ENCODE peak calls at places on chromosome 22, in five cellular contexts. D is lower lobe of right lung, H is fibroblast of lung, L is astrocyte of the spinal cord, G is fibroblast of the aortic adventitia. Q is an unnamed sample.

GRCh38 chr22:44566911-44567310 is 68.9 kb upstream of the RTL6 start:
- DNase-seq in D (no peak), H (no peak), L (no peak), G (no peak), Q (no peak)

GRCh38 chr22:50441428-50441993 is 33.3 kb downstream of the SBF1 start:
- DNase-seq in D (peak), H (no peak), L (no peak), G (no peak), Q (no peak)

GRCh38 chr22:44411226-44412135 is 86.6 kb downstream of the RTL6 start:
- DNase-seq in D (peak), H (no peak), L (no peak), G (no peak), Q (peak)

GRCh38 chr22:20531404-20532181 is 24.2 kb downstream of the MED15 start:
- DNase-seq in D (peak), H (peak), L (peak), G (peak), Q (peak)

GRCh38 chr22:49934891-49935557 is 16.6 kb downstream of the CRELD2 start:
- DNase-seq in D (peak), H (peak), L (peak), G (peak), Q (peak)

GRCh38 chr22:44192098-44192810 is 11.5 kb downstream of the PARVG start:
- DNase-seq in D (peak), H (no peak), L (no peak), G (no peak), Q (no peak)

GRCh38 chr22:47213571-47214230 is 451.3 kb downstream of the TBC1D22A start:
- DNase-seq in D (no peak), H (no peak), L (no peak), G (peak), Q (peak)

GRCh38 chr22:45934659-45935341 is 42.2 kb downstream of the WNT7B start:
- DNase-seq in D (no peak), H (peak), L (peak), G (peak), Q (peak)

GRCh38 chr22:50437511-50438304 is 37.1 kb downstream of the SBF1 start:
- DNase-seq in D (peak), H (no peak), L (no peak), G (no peak), Q (no peak)

GRCh38 chr22:42450862-42451261 is 18.7 kb upstream of the NFAM1 start:
- DNase-seq in D (peak), H (no peak), L (no peak), G (no peak), Q (no peak)

GRCh38 chr22:32820131-32820882 is 18.8 kb downstream of the TIMP3 start:
- DNase-seq in D (no peak), H (peak), L (no peak), G (no peak), Q (no peak)

GRCh38 chr22:37827056-37827455 is 3.9 kb downstream of the GALR3 start:
- DNase-seq in D (no peak), H (peak), L (no peak), G (peak), Q (peak)

GRCh38 chr22:31155425-31155824 is 4.6 kb upstream of the RNF185 start:
- DNase-seq in D (no peak), H (peak), L (peak), G (peak), Q (peak)

GRCh38 chr22:23217171-23218052 is 37.1 kb downstream of the BCR start:
- DNase-seq in D (peak), H (no peak), L (no peak), G (no peak), Q (no peak)

GRCh38 chr22:45478108-45478771 is 24.4 kb upstream of the FBLN1 start:
- DNase-seq in D (peak), H (peak), L (peak), G (peak), Q (peak)

GRCh38 chr22:44046485-44047141 is 22.5 kb downstream of the PARVB start:
- DNase-seq in D (no peak), H (no peak), L (no peak), G (no peak), Q (no peak)

GRCh38 chr22:50269573-50270301 is 443 bp downstream of the MAPK11 start:
- DNase-seq in D (no peak), H (peak), L (peak), G (peak), Q (peak)

GRCh38 chr22:43850529-43850928 is 11.8 kb downstream of the SULT4A1 start:
- DNase-seq in D (no peak), H (no peak), L (no peak), G (no peak), Q (no peak)

GRCh38 chr22:26318975-26319374 is 110.1 kb upstream of the ASPHD2 start:
- DNase-seq in D (no peak), H (peak), L (no peak), G (peak), Q (peak)
- TF ChIP-seq CTCF in D (no peak), H (peak), L (no peak), G (peak), Q (peak)

DNA sequence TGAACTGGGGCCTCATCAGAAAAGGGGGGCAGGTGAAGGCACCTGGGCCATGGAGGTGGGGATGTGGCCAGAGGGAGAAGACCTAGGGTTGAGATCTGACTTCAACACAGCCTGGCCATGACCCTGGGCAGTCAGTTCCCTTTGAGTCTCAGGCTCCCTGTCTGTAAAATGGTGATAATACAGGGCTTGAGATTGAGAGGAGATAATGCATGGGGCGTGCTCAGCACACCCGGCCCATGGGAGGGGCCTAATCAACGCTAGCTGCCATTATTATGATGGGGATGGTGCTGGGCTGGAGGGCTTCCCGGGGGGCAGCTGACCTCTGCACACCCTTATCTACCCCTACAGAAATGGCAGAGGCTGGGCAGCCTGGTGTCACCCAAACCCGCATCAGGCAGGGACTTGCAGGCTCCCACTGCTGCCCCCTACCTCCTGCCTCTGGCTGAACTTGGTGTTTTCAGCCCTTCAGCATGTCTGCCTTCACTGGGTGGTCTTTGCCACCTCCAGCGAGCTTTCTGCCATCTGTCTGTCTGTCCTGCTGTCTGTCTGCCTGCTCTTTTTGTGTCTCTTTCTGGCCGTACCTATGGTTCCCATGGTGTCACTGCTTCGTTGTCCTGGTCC is 84.5 kb downstream of the CACNA1I start:
- DNase-seq in D (no peak), H (no peak), L (no peak), G (no peak), Q (no peak)
- TF ChIP-seq CTCF in D (no peak), H (no peak), L (peak), G (no peak), Q (no peak)

GRCh38 chr22:48520888-48521600 is 1306.6 kb downstream of the BRD1 start:
- DNase-seq in D (no peak), H (peak), L (no peak), G (no peak), Q (no peak)
- TF ChIP-seq CTCF in D (no peak), H (no peak), L (no peak), G (no peak), Q (no peak)

DNA sequence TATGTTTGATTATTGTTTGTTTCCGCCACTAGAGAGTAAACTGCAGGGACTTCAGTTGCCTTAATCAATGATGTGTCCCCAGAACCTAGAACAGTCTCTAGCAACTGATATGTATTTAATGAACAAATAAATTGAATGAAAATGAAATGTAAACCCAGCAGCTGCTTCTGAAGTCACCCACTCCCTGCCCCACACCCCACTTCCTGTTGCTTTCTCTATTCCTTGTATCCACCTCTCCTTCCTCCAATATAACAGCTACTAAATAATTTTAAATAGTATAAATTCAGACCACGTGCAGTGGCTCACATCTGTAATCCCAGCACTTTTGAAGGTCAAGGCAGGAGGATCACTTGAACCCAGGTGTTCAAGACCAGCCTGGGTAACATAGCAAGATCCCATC is 15.8 kb downstream of the MYH9 start:
- DNase-seq in D (no peak), H (no peak), L (peak), G (no peak), Q (peak)
- TF ChIP-seq CTCF in D (no peak), H (no peak), L (no peak), G (no peak), Q (no peak)

GRCh38 chr22:40057652-40058051 is 62.9 kb downstream of the FAM83F start:
- DNase-seq in D (no peak), H (no peak), L (no peak), G (no peak), Q (no peak)
- TF ChIP-seq CTCF in D (no peak), H (no peak), L (no peak), G (no peak), Q (no peak)

GRCh38 chr22:24485608-24486007 is 9.5 kb upstream of the UPB1 start:
- DNase-seq in D (no peak), H (no peak), L (no peak), G (peak), Q (no peak)
- TF ChIP-seq CTCF in D (peak), H (peak), L (peak), G (peak), Q (no peak)

GRCh38 chr22:22123960-22124278 is 120.7 kb upstream of the VPREB1 start:
- DNase-seq in D (no peak), H (no peak), L (no peak), G (no peak), Q (no peak)

GRCh38 chr22:22124374-22124773 is 120.2 kb upstream of the VPREB1 start:
- DNase-seq in D (no peak), H (no peak), L (no peak), G (no peak), Q (no peak)

GRCh38 chr22:22125028-22125578 is 119.5 kb upstream of the VPREB1 start:
- DNase-seq in D (no peak), H (no peak), L (no peak), G (no peak), Q (no peak)

GRCh38 chr22:22127100-22127499 is 117.5 kb upstream of the VPREB1 start:
- DNase-seq in D (no peak), H (no peak), L (no peak), G (no peak), Q (no peak)

DNA sequence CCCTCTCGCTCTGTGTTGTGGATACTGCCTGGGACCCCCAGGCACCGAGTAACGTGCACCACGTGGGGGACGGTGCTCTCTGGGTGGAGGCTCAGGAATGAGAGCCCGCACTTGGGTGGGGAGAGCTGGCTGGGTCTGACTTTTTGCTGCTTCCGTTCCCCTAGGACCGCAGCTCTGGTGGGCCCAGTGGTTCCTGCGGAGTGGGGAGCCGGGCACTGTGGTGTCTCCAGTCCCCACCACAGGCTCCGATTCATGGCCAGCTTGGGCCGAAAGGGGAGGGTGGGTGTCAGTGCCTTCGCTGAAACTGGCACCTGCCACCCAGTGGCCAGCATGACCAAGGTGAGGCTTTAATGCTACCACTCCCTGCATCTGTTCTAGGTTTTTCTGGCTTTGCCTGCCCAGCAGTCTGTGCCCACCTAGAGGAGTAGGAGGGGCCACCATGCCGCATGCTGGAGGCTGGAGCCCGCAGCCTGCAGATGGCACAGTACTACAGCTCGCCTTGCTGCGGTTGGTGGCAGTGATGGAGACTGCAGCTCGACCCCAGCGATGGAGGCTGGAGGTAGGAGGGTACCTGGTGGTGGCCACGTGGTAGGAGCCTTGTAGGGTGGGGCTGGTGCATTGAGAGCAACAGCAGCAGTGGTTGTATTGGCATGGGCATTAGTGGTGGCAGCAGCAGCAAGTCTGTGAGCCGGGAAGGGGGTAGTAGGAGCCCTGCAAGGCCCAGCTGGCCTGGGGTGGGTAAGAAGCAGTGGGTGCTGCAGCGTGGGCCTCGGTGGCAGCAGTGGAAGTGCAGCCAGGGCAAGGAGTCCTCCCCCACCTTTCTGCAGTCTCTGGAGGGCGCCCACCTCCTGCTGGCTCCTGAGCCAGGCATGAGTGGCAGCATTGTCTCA is 118.8 kb upstream of the VPREB1 start:
- DNase-seq in D (no peak), H (no peak), L (no peak), G (no peak), Q (no peak)
- TF ChIP-seq CTCF in D (no peak), H (no peak), L (no peak), G (no peak), Q (no peak)

GRCh38 chr22:35102663-35103062 is 36.7 kb downstream of the ISX start:
- DNase-seq in D (peak), H (peak), L (no peak), G (no peak), Q (no peak)
- TF ChIP-seq CTCF in D (no peak), H (no peak), L (no peak), G (no peak), Q (no peak)

Q was measured in cardiac fibroblast.